ENCODE peak calls at places on chromosomes 13 and 19, in seven cellular contexts. Q is astrocyte, K is A172, D is gastrocnemius medialis, X is glutamatergic neuron, A is NCI-H460, G is EL. U is an unnamed sample.

GRCh38 chr13:75195479-75196111 is 286.4 kb downstream of the TBC1D4 start:
- DNase-seq in G (no peak), K (no peak), Q (no peak), X (peak; percentile 49), A (no peak), D (no peak), U (no peak)

GRCh38 chr13:72527333-72527732 is 200.1 kb downstream of the MZT1 start:
- DNase-seq in Q (no peak), D (no peak), A (no peak), X (no peak), K (no peak), G (no peak), U (no peak)

GRCh38 chr19:14450876-14451275 is 17.8 kb downstream of the PKN1 start:
- DNase-seq in Q (no peak), D (no peak), X (no peak), G (no peak), A (no peak), K (no peak), U (no peak)

GRCh38 chr19:1162404-1163282 is 11.4 kb downstream of the SBNO2 start:
- DNase-seq in D (no peak), Q (no peak), G (no peak), A (no peak), X (no peak), K (no peak), U (no peak)

GRCh38 chr13:60411983-60412382 is 15.0 kb downstream of the TDRD3 start:
- DNase-seq in X (no peak), G (no peak), A (no peak), Q (peak; percentile 35), D (no peak), K (no peak), U (no peak)

GRCh38 chr19:41219924-41220567 is 1.0 kb downstream of the AXL start:
- DNase-seq in Q (peak; percentile 43), D (no peak), A (no peak), K (peak; percentile 62), X (no peak), G (peak; percentile 86), U (no peak)

GRCh38 chr19:14977128-14977527 is 2.5 kb downstream of the SLC1A6 start:
- DNase-seq in G (no peak), K (no peak), X (no peak), D (no peak), A (no peak), Q (no peak), U (no peak)

GRCh38 chr19:13195678-13196077 is 45.5 kb downstream of the IER2 start:
- DNase-seq in Q (no peak), A (peak; percentile 4), G (no peak), X (peak; percentile 67), K (no peak), D (no peak), U (no peak)

GRCh38 chr13:53873558-53873957 is 844.9 kb downstream of the OLFM4 start:
- DNase-seq in Q (no peak), A (no peak), G (no peak), K (no peak), D (no peak), X (no peak), U (no peak)

GRCh38 chr13:48511621-48512232 is 21.2 kb downstream of the RCBTB2 start:
- DNase-seq in K (no peak), X (no peak), D (no peak), G (no peak), Q (no peak), A (no peak), U (no peak)

GRCh38 chr19:10113592-10113963 is 2.1 kb downstream of the P2RY11 start:
- DNase-seq in K (no peak), Q (no peak), A (no peak), D (no peak), G (no peak), X (no peak), U (no peak)

GRCh38 chr19:5355076-5355475 is 14.5 kb upstream of the PTPRS start:
- DNase-seq in A (no peak), K (no peak), Q (no peak), D (no peak), G (no peak), X (peak; percentile 52), U (no peak)

GRCh38 chr13:43284162-43284561 is 260.8 kb downstream of the DNAJC15 start:
- DNase-seq in A (no peak), G (peak; percentile 80), Q (peak; percentile 76), X (no peak), D (no peak), K (peak; percentile 57), U (no peak)

GRCh38 chr13:107807306-107808073 is 407.8 kb downstream of the LIG4 start:
- DNase-seq in X (no peak), K (no peak), Q (peak; percentile 39), G (no peak), A (no peak), D (no peak), U (no peak)

GRCh38 chr13:44237276-44237767 is 136.3 kb upstream of the SERP2 start:
- DNase-seq in A (peak; percentile 83), X (no peak), Q (peak; percentile 92), D (peak; percentile 86), G (peak; percentile 84), K (peak; percentile 84), U (no peak)

GRCh38 chr13:74132768-74133656 is 1.2 kb downstream of the KLF12 start:
- DNase-seq in K (peak; percentile 6), X (peak; percentile 52), Q (peak; percentile 57), A (no peak), G (peak; percentile 51), D (peak; percentile 8), U (no peak)

GRCh38 chr13:39655041-39655568 is 357 bp upstream of the COG6 start:
- DNase-seq in D (no peak), K (no peak), A (no peak), Q (no peak), X (no peak), G (peak; percentile 1), U (no peak)

GRCh38 chr19:55289117-55289796 is 5.5 kb downstream of the BRSK1 start:
- DNase-seq in A (no peak), Q (no peak), K (peak; percentile 50), G (no peak), D (no peak), X (no peak), U (no peak)

GRCh38 chr19:47230122-47230920 is 678 bp downstream of the BBC3 start:
- DNase-seq in X (peak; percentile 81), A (no peak), D (peak; percentile 47), K (no peak), Q (peak; percentile 10), G (peak; percentile 49), U (no peak)

GRCh38 chr13:88675997-88676396 is 1004.8 kb downstream of the SLITRK5 start:
- DNase-seq in K (no peak), X (no peak), D (no peak), G (no peak), Q (no peak), A (no peak), U (no peak)

GRCh38 chr13:42047561-42048322 is 706 bp upstream of the DGKH start:
- DNase-seq in D (no peak), A (peak; percentile 20), X (peak; percentile 47), K (peak; percentile 46), G (peak; percentile 78), Q (peak; percentile 65), U (no peak)

GRCh38 chr19:41264581-41265375 is 606 bp downstream of the HNRNPUL1 start:
- DNase-seq in Q (peak; percentile 8), X (no peak), G (peak; percentile 65), D (peak; percentile 27), A (no peak), K (peak; percentile 46), U (no peak)

GRCh38 chr13:110418944-110419343 is 111.9 kb downstream of the COL4A2 start:
- DNase-seq in G (no peak), K (no peak), X (no peak), A (no peak), D (no peak), Q (no peak), U (no peak)

U was measured in NCI-H524 treated with DMSO at 0.1 percent for 48 hours.